ENCODE peak calls at places on chromosomes 2 and 18, in six cellular contexts. One of them, this sample, is unnamed.

GRCh38 chr18:75958683-75959082 is 531.2 kb upstream of the SMIM21 start:
- DNase-seq in HCT116: no peak
- DNase-seq in K562: no peak
- DNase-seq in H1: no peak
- DNase-seq in HepG2: no peak
- DNase-seq in GM12878: no peak
- DNase-seq in this sample: no peak

GRCh38 chr2:203730076-203730729 is 23.8 kb downstream of the CD28 start:
- DNase-seq in HCT116: no peak
- DNase-seq in K562: no peak
- DNase-seq in H1: no peak
- DNase-seq in HepG2: no peak
- DNase-seq in GM12878: no peak
- DNase-seq in this sample: no peak

GRCh38 chr18:43129946-43130523 is 14.6 kb upstream of the RIT2 start:
- DNase-seq in HCT116: no peak
- DNase-seq in K562: no peak
- DNase-seq in H1: no peak
- DNase-seq in HepG2: no peak
- DNase-seq in GM12878: no peak
- DNase-seq in this sample: no peak

GRCh38 chr2:215831296-215831913 is 181.9 kb downstream of the MREG start:
- DNase-seq in HCT116: no peak
- DNase-seq in K562: no peak
- DNase-seq in H1: no peak
- DNase-seq in HepG2: peak
- DNase-seq in GM12878: peak
- DNase-seq in this sample: no peak

GRCh38 chr18:33558529-33558928 is 19.5 kb upstream of the ASXL3 start:
- DNase-seq in HCT116: no peak
- DNase-seq in K562: no peak
- DNase-seq in H1: no peak
- DNase-seq in HepG2: no peak
- DNase-seq in GM12878: no peak
- DNase-seq in this sample: no peak

GRCh38 chr2:20900052-20900636 is 77.2 kb upstream of the LDAH start:
- DNase-seq in HCT116: no peak
- DNase-seq in K562: no peak
- DNase-seq in H1: no peak
- DNase-seq in HepG2: no peak
- DNase-seq in GM12878: no peak
- DNase-seq in this sample: no peak

GRCh38 chr18:68428026-68428425 is 286.9 kb downstream of the TMX3 start:
- DNase-seq in HCT116: no peak
- DNase-seq in K562: no peak
- DNase-seq in H1: no peak
- DNase-seq in HepG2: no peak
- DNase-seq in GM12878: no peak
- DNase-seq in this sample: no peak

GRCh38 chr2:31428001-31428418 is 13.5 kb upstream of the XDH start:
- DNase-seq in HCT116: no peak
- DNase-seq in K562: no peak
- DNase-seq in H1: peak
- DNase-seq in HepG2: peak
- DNase-seq in GM12878: no peak
- DNase-seq in this sample: no peak

GRCh38 chr2:174339571-174339966 is 4.8 kb downstream of the SP9 start:
- DNase-seq in HCT116: no peak
- DNase-seq in K562: no peak
- DNase-seq in H1: no peak
- DNase-seq in HepG2: no peak
- DNase-seq in GM12878: no peak
- DNase-seq in this sample: no peak

GRCh38 chr2:218202266-218202665 is 14.7 kb upstream of the ARPC2 start:
- DNase-seq in HCT116: no peak
- DNase-seq in K562: no peak
- DNase-seq in H1: no peak
- DNase-seq in HepG2: no peak
- DNase-seq in GM12878: no peak
- DNase-seq in this sample: no peak

GRCh38 chr2:178194600-178195389 is 483 bp downstream of the OSBPL6 start:
- DNase-seq in HCT116: no peak
- DNase-seq in K562: no peak
- DNase-seq in H1: peak
- DNase-seq in HepG2: no peak
- DNase-seq in GM12878: no peak
- DNase-seq in this sample: no peak

GRCh38 chr2:205463626-205464025 is 218.7 kb upstream of the NRP2 start:
- DNase-seq in HCT116: no peak
- DNase-seq in K562: no peak
- DNase-seq in H1: no peak
- DNase-seq in HepG2: no peak
- DNase-seq in GM12878: no peak
- DNase-seq in this sample: no peak

GRCh38 chr18:76823574-76823973 is 1.2 kb downstream of the ZNF236 start:
- DNase-seq in HCT116: no peak
- DNase-seq in K562: peak
- DNase-seq in H1: peak
- DNase-seq in HepG2: no peak
- DNase-seq in GM12878: no peak
- DNase-seq in this sample: no peak

GRCh38 chr2:237922641-237923361 is 44.0 kb upstream of the UBE2F start:
- DNase-seq in HCT116: peak
- DNase-seq in K562: no peak
- DNase-seq in H1: no peak
- DNase-seq in HepG2: no peak
- DNase-seq in GM12878: no peak
- DNase-seq in this sample: no peak

GRCh38 chr18:24000613-24001490 is 13.7 kb upstream of the TTC39C start:
- DNase-seq in HCT116: no peak
- DNase-seq in K562: no peak
- DNase-seq in H1: no peak
- DNase-seq in HepG2: no peak
- DNase-seq in GM12878: no peak
- DNase-seq in this sample: no peak

GRCh38 chr2:76599732-76600368 is 889.1 kb upstream of the GCFC2 start:
- DNase-seq in HCT116: peak
- DNase-seq in K562: peak
- DNase-seq in H1: no peak
- DNase-seq in HepG2: peak
- DNase-seq in GM12878: peak
- DNase-seq in this sample: peak

GRCh38 chr2:71863338-71863737 is 284.3 kb downstream of the CYP26B1 start:
- DNase-seq in HCT116: no peak
- DNase-seq in K562: no peak
- DNase-seq in H1: no peak
- DNase-seq in HepG2: no peak
- DNase-seq in GM12878: no peak
- DNase-seq in this sample: no peak

GRCh38 chr2:79638943-79639342 is 126.1 kb downstream of the CTNNA2 start:
- DNase-seq in HCT116: no peak
- DNase-seq in K562: no peak
- DNase-seq in H1: no peak
- DNase-seq in HepG2: no peak
- DNase-seq in GM12878: no peak
- DNase-seq in this sample: no peak

GRCh38 chr2:79640001-79640400 is 127.2 kb downstream of the CTNNA2 start:
- DNase-seq in HCT116: no peak
- DNase-seq in K562: no peak
- DNase-seq in H1: no peak
- DNase-seq in HepG2: no peak
- DNase-seq in GM12878: no peak
- DNase-seq in this sample: no peak

GRCh38 chr2:79638410-79638809 is 125.6 kb downstream of the CTNNA2 start:
- DNase-seq in HCT116: no peak
- DNase-seq in K562: no peak
- DNase-seq in H1: no peak
- DNase-seq in HepG2: no peak
- DNase-seq in GM12878: no peak
- DNase-seq in this sample: no peak
- TF ChIP-seq JUND in HCT116: no peak
- TF ChIP-seq JUND in K562: no peak
- TF ChIP-seq JUND in H1: no peak
- TF ChIP-seq JUND in HepG2: no peak
- TF ChIP-seq JUND in GM12878: no peak
- TF ChIP-seq JUND in this sample: no peak

DNA sequence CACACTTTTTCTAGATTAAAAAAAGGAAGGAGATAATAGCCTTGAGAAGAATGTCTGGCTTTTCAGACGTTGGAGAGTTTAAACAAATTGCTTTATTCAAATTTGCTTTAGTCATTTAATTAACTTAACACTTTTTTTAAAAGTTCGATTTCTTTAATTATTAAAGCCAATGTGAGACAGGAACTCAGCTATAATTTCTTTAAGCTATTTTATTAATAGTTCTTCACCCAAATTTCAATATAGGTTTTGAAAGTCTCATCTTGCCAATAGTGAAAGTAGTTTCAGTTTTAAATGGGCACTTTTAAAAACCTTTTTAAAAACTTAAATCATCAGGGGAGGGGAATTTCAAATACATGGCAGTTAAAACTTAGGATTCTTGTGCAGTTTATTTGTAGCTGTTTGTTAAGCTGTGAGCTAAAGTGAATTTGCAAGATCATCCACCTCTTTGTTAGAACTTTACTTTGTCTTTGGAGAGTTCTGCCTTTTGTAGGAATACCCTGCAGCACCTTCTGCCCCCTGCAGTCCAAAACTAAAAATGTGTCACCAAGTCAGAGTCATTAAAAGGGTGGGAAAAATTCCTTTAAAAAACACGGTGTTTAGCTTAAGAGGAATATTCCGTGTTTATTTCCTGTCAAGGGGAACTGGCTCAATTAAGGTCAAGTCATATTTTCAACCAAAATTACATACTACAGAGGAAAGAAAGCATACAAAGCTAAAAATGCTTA is 4.6 kb downstream of the TGIF1 start:
- DNase-seq in HCT116: no peak
- DNase-seq in K562: peak
- DNase-seq in H1: no peak
- DNase-seq in HepG2: peak
- DNase-seq in GM12878: peak
- DNase-seq in this sample: peak
- TF ChIP-seq JUND in HCT116: no peak
- TF ChIP-seq JUND in K562: peak
- TF ChIP-seq JUND in H1: no peak
- TF ChIP-seq JUND in HepG2: no peak
- TF ChIP-seq JUND in GM12878: no peak
- TF ChIP-seq JUND in this sample: no peak

GRCh38 chr2:239607795-239608171 is 207.0 kb upstream of the HDAC4 start:
- DNase-seq in HCT116: no peak
- DNase-seq in K562: no peak
- DNase-seq in H1: no peak
- DNase-seq in HepG2: no peak
- DNase-seq in GM12878: no peak
- DNase-seq in this sample: no peak

GRCh38 chr2:239608723-239609122 is 207.9 kb upstream of the HDAC4 start:
- DNase-seq in HCT116: no peak
- DNase-seq in K562: no peak
- DNase-seq in H1: no peak
- DNase-seq in HepG2: no peak
- DNase-seq in GM12878: no peak
- DNase-seq in this sample: no peak

GRCh38 chr2:239605409-239605808 is 204.6 kb upstream of the HDAC4 start:
- DNase-seq in HCT116: no peak
- DNase-seq in K562: no peak
- DNase-seq in H1: no peak
- DNase-seq in HepG2: no peak
- DNase-seq in GM12878: no peak
- DNase-seq in this sample: no peak

GRCh38 chr2:239605976-239606375 is 205.2 kb upstream of the HDAC4 start:
- DNase-seq in HCT116: no peak
- DNase-seq in K562: no peak
- DNase-seq in H1: no peak
- DNase-seq in HepG2: no peak
- DNase-seq in GM12878: no peak
- DNase-seq in this sample: no peak

GRCh38 chr2:239606955-239607794 is 206.4 kb upstream of the HDAC4 start:
- DNase-seq in HCT116: no peak
- DNase-seq in K562: no peak
- DNase-seq in H1: no peak
- DNase-seq in HepG2: no peak
- DNase-seq in GM12878: no peak
- DNase-seq in this sample: no peak
- TF ChIP-seq JUND in HCT116: no peak
- TF ChIP-seq JUND in K562: no peak
- TF ChIP-seq JUND in H1: no peak
- TF ChIP-seq JUND in HepG2: no peak
- TF ChIP-seq JUND in GM12878: no peak
- TF ChIP-seq JUND in this sample: no peak

DNA sequence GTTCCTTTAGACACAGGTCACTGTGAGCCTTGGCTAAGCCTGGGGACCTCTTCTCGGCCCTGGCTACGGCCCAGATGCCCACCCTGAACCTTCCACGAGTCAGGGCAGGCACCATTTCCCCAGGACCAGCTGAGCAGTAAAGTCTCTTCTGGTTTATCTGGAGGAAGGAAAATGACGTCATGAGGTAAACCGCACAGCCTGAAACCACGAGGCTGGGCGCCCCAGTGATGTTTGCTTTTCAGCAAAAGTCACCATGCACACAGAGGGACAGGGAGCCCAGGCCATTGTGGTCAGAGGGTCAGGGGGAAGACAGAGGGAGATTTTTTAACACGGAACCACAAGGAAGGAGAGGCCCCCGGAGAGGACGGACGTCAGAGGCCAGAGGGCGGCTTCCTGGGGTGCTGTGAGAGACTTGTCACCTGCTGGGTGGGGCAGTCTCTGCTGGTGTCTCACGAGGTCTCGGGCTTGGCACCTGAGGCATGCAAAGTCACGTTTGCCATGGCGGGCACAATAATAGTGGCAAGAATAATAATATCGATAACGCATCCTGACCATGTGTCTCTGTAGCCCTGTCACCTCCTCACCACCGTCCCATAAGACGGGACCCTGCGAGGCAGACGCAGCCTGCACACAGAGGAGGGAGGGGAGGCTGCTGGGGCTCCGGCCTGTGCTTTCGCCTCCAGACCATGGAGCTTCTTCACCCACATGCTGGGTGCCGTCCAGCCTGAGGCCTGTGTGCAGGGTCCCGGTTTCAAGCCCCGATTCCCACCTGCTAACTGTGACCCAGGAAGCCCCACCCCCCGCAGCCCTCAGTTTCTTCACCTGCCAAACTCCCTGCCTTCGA is 33.2 kb upstream of the FOSL2 start:
- DNase-seq in HCT116: no peak
- DNase-seq in K562: peak
- DNase-seq in H1: no peak
- DNase-seq in HepG2: peak
- DNase-seq in GM12878: peak
- DNase-seq in this sample: peak
- TF ChIP-seq JUND in HCT116: no peak
- TF ChIP-seq JUND in K562: peak
- TF ChIP-seq JUND in H1: no peak
- TF ChIP-seq JUND in HepG2: no peak
- TF ChIP-seq JUND in GM12878: peak
- TF ChIP-seq JUND in this sample: no peak

DNA sequence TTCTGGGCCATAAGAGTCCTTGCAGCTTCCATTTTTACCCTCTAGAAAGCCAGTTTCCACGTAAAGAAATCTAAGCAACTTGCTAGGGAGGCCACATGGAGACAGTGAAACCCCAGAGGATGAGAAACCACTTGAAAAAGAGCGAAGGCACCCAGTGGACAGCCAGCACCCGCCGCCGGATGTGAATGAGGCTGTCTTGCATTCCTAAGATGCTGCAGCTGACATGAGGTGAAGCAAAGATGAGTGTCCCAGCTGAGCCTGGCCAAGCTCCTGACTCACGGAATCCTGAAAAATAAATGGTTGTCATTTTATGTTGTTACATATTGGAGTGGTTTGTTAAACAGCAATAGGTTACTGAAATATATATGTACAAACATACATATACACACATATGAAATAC is 65.9 kb upstream of the STPG4 start:
- DNase-seq in HCT116: no peak
- DNase-seq in K562: no peak
- DNase-seq in H1: no peak
- DNase-seq in HepG2: no peak
- DNase-seq in GM12878: no peak
- DNase-seq in this sample: no peak
- TF ChIP-seq JUND in HCT116: no peak
- TF ChIP-seq JUND in K562: no peak
- TF ChIP-seq JUND in H1: no peak
- TF ChIP-seq JUND in HepG2: no peak
- TF ChIP-seq JUND in GM12878: no peak
- TF ChIP-seq JUND in this sample: no peak

This sample was measured in T47D.